ENCODE peak calls at places on chromosome 9, in ten cellular contexts. G, P, Z, W, V, H, S, T, U and R are unnamed samples.
A peak's percentile ranks its signal among the peaks of the same experiment; 100 is the strongest.

GRCh38 chr9:19209188-19209587 is 21.3 kb upstream of the DENND4C start:
- DNase-seq in U (no peak), T (no peak), P (no peak), H (no peak), V (no peak), G (no peak), Z (no peak), W (no peak), S (no peak), R (no peak)

GRCh38 chr9:133458643-133459312 is 1.0 kb upstream of the CACFD1 start:
- DNase-seq in W (no peak), S (no peak), Z (peak; percentile 56), V (no peak), T (no peak), U (no peak), H (no peak), G (no peak), P (no peak), R (no peak)

GRCh38 chr9:133616643-133617405 is 7.6 kb upstream of the FAM163B start:
- DNase-seq in S (no peak), H (no peak), U (no peak), Z (no peak), T (no peak), G (no peak), P (no peak), W (no peak), V (no peak), R (no peak)

GRCh38 chr9:101601904-101602765 is 7.4 kb upstream of the PPP3R2 start:
- DNase-seq in V (no peak), H (peak; percentile 12), T (peak; percentile 24), S (no peak), W (peak; percentile 53), Z (peak; percentile 52), G (no peak), U (no peak), P (peak; percentile 51), R (peak; percentile 56)

GRCh38 chr9:4138180-4138579 is 161.7 kb downstream of the GLIS3 start:
- DNase-seq in H (no peak), Z (peak; percentile 62), S (no peak), G (no peak), W (no peak), P (no peak), V (no peak), T (no peak), U (no peak), R (no peak)

GRCh38 chr9:90099262-90099982 is 494.6 kb downstream of the GADD45G start:
- DNase-seq in P (peak; percentile 13), U (no peak), W (peak; percentile 48), G (no peak), V (no peak), S (no peak), H (no peak), T (no peak), Z (peak; percentile 44), R (no peak)

GRCh38 chr9:13110766-13111400 is 168.6 kb downstream of the MPDZ start:
- DNase-seq in Z (no peak), W (no peak), G (no peak), U (peak; percentile 29), V (no peak), H (peak; percentile 35), S (no peak), T (peak; percentile 31), P (no peak), R (no peak)

GRCh38 chr9:22342489-22343217 is 104.0 kb upstream of the DMRTA1 start:
- DNase-seq in V (no peak), U (no peak), P (peak; percentile 20), W (peak; percentile 48), G (no peak), T (peak; percentile 7), H (no peak), Z (no peak), S (no peak), R (no peak)

GRCh38 chr9:112752334-112753110 is 2.0 kb downstream of the SNX30 start:
- DNase-seq in Z (no peak), V (no peak), U (no peak), H (no peak), S (no peak), P (no peak), W (no peak), G (no peak), T (no peak), R (no peak)

GRCh38 chr9:112750111-112750766 is at the start of gene SNX30:
- DNase-seq in U (peak; percentile 81), Z (peak; percentile 93), G (peak; percentile 87), H (peak; percentile 85), S (peak; percentile 85), V (peak; percentile 96), P (peak; percentile 85), T (peak; percentile 79), W (peak; percentile 89), R (peak; percentile 92)

GRCh38 chr9:112748041-112748440 is 2.5 kb upstream of the SNX30 start:
- DNase-seq in S (no peak), W (no peak), G (no peak), U (no peak), T (no peak), P (no peak), Z (no peak), V (no peak), H (no peak), R (no peak)

GRCh38 chr9:112751059-112751795 is 667 bp downstream of the SNX30 start:
- DNase-seq in U (peak; percentile 41), V (peak; percentile 72), S (peak; percentile 51), H (peak; percentile 31), G (peak; percentile 61), P (peak; percentile 87), W (peak; percentile 46), T (no peak), Z (peak; percentile 85), R (peak; percentile 59)

DNA sequence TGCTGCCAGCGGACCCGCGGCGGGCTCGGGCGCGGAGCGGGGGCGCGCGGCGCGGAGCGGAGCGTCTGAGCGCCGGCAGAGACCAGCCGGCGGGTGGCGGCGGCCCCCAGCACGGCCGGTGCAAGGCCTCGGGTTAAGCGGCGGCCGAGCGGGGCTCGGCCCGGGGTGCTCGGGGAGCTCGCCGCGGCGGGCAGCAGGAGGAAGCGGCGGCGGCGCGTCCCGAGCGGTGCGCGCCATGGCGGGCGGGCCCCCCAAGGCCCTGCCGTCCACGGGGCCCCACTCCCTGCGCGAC is 153 bp downstream of the SNX30 start:
- DNase-seq in T (no peak), Z (no peak), P (no peak), W (no peak), V (no peak), S (no peak), H (peak; percentile 6), G (no peak), U (no peak), R (peak; percentile 66)
- TF ChIP-seq POLR2A in T (no peak), Z (no peak), P (peak; percentile 34), W (no peak), V (no peak), S (no peak), H (no peak), G (no peak), U (no peak), R (no peak)

GRCh38 chr9:8531831-8532230 is 732.3 kb upstream of the DMAC1 start:
- DNase-seq in T (no peak), P (no peak), W (no peak), V (no peak), G (no peak), Z (no peak), S (no peak), H (no peak), U (no peak), R (no peak)

GRCh38 chr9:8534828-8535227 is 735.2 kb upstream of the DMAC1 start:
- DNase-seq in P (no peak), V (no peak), W (no peak), H (no peak), U (no peak), S (no peak), T (no peak), G (no peak), Z (no peak), R (no peak)

GRCh38 chr9:8533681-8534080 is 734.1 kb upstream of the DMAC1 start:
- DNase-seq in U (no peak), V (no peak), H (no peak), G (no peak), T (no peak), P (no peak), Z (no peak), W (no peak), S (no peak), R (no peak)
- TF ChIP-seq POLR2A in U (no peak), V (no peak), H (no peak), G (no peak), T (no peak), P (no peak), Z (no peak), W (no peak), S (no peak), R (no peak)

GRCh38 chr9:84339951-84340350 is 607 bp downstream of the SLC28A3 start:
- DNase-seq in U (no peak), Z (no peak), P (no peak), G (no peak), W (no peak), H (no peak), S (no peak), V (no peak), T (no peak), R (no peak)

GRCh38 chr9:84340535-84340934 is at the start of gene SLC28A3:
- DNase-seq in U (peak; percentile 28), H (no peak), Z (no peak), S (no peak), G (no peak), T (no peak), W (no peak), P (no peak), V (no peak), R (no peak)

GRCh38 chr9:84338792-84339191 is 1.8 kb downstream of the SLC28A3 start:
- DNase-seq in Z (no peak), W (no peak), V (no peak), P (no peak), T (no peak), G (no peak), H (no peak), U (no peak), S (no peak), R (no peak)

GRCh38 chr9:84339523-84339922 is 1.0 kb downstream of the SLC28A3 start:
- DNase-seq in Z (no peak), T (no peak), H (no peak), G (no peak), V (no peak), W (no peak), U (no peak), S (no peak), P (no peak), R (no peak)

DNA sequence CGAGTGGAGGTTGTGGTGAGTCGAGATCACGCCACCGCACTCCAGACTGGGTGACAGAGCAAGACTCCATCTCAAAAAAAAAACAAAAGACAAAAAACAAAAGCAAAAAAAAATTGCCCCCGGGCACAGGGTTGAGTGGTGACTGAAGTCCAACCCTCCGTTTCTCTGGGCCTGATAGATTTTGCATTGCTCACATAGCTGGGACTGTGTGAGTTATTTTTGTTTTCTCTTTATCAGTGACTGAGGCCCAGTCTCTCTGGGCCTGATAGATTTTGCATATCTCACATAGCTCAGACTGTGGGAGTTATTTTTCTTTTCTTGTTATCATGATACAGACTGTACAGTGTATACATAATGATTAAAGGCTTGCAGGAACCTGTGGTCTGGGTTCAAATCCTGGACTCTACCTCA is 2.6 kb upstream of the SLC28A3 start:
- DNase-seq in T (no peak), S (no peak), V (no peak), G (no peak), W (no peak), P (peak; percentile 52), U (no peak), Z (no peak), H (no peak), R (peak; percentile 94)
- TF ChIP-seq POLR2A in T (no peak), S (no peak), V (no peak), G (no peak), W (no peak), P (no peak), U (no peak), Z (no peak), H (no peak), R (no peak)

DNA sequence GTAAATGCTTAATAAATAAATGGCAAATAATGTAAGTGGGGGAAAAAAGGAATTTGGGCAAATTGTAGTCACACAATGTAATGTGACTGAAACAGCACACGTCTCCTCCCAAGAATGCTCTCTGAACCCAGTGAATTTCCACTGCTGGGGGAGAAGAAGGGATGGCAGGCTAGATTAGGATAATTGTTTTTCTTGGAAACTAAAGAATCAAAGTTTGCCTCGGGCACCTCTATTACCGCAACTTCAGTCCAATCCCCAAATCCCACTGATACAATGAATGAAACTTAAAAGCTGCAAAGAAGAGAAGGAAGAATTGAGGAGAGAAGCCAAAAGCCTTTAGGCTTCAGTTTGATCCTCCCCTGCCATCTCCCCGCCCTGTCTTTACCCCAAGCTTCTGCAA is 423.2 kb upstream of the PAPPA start:
- DNase-seq in S (no peak), H (no peak), U (no peak), V (no peak), P (no peak), G (no peak), Z (no peak), T (no peak), W (no peak), R (no peak)
- TF ChIP-seq POLR2A in S (no peak), H (no peak), U (no peak), V (no peak), P (no peak), G (no peak), Z (no peak), T (no peak), W (no peak), R (no peak)